ENCODE peak calls at places on chromosome 18, in four cellular contexts. Q is T follicular helper cell, J is NCI-H2171, V is GM04504. D is an unnamed sample.

GRCh38 chr18:68499141-68499540 is 215.8 kb downstream of the TMX3 start:
- DNase-seq in J (no peak), Q (no peak), V (no peak), D (no peak)

GRCh38 chr18:13374468-13375301 is 156.1 kb downstream of the LDLRAD4 start:
- DNase-seq in V (no peak), Q (no peak), J (no peak), D (no peak)

GRCh38 chr18:65750421-65751144 is at the start of gene CDH7:
- DNase-seq in V (no peak), J (peak; percentile 64), Q (no peak), D (no peak)

GRCh38 chr18:50065039-50065438 is 129.9 kb downstream of the MYO5B start:
- DNase-seq in J (no peak), V (no peak), Q (no peak), D (no peak)

GRCh38 chr18:58349650-58350049 is 279.2 kb downstream of the ALPK2 start:
- DNase-seq in Q (no peak), V (no peak), J (no peak), D (no peak)

GRCh38 chr18:36899289-36899688 is 70.4 kb downstream of the KIAA1328 start:
- DNase-seq in V (no peak), Q (no peak), J (no peak), D (no peak)

GRCh38 chr18:5601188-5601624 is 57.4 kb upstream of the EPB41L3 start:
- DNase-seq in V (no peak), J (no peak), Q (no peak), D (no peak)

GRCh38 chr18:41323044-41323443 is 632.0 kb upstream of the PIK3C3 start:
- DNase-seq in Q (no peak), J (no peak), V (no peak), D (no peak)

GRCh38 chr18:48590678-48591077 is 51.8 kb downstream of the CTIF start:
- DNase-seq in J (no peak), V (peak; percentile 89), Q (no peak), D (no peak)

GRCh38 chr18:9741821-9742541 is 33.9 kb downstream of the RAB31 start:
- DNase-seq in J (no peak), Q (no peak), V (peak; percentile 65), D (no peak)

GRCh38 chr18:29154196-29154757 is 977.3 kb upstream of the CDH2 start:
- DNase-seq in Q (no peak), V (no peak), J (no peak), D (no peak)

GRCh38 chr18:36066001-36066400 is 1.4 kb downstream of the RPRD1A start:
- DNase-seq in V (no peak), J (no peak), Q (no peak), D (no peak)